ENCODE peak calls at places on chromosomes 3 and 15, in nine cellular contexts. T is lower lobe of right lung, F is endodermal cell, J is psoas muscle, U is MM.1S, P is astrocyte of the spinal cord, N is AG10803, E is fibroblast of the aortic adventitia, R is epithelial cell of esophagus. M is an unnamed sample.

GRCh38 chr3:188389711-188390346 is 235.9 kb downstream of the LPP start:
- DNase-seq in U (no peak), T (no peak), N (no peak), E (no peak), P (no peak), J (no peak), R (peak), F (no peak), M (no peak)

GRCh38 chr3:46820852-46821251 is 42.4 kb downstream of the MYL3 start:
- DNase-seq in E (no peak), F (no peak), N (no peak), J (no peak), U (no peak), P (no peak), R (no peak), T (no peak), M (no peak)

GRCh38 chr15:73994912-73995622 is 551 bp downstream of the PML start:
- DNase-seq in P (no peak), U (no peak), N (peak), T (peak), F (peak), R (no peak), J (peak), E (peak), M (no peak)

GRCh38 chr3:189901481-189901880 is 219.2 kb downstream of the P3H2 start:
- DNase-seq in N (no peak), P (no peak), U (no peak), J (no peak), F (no peak), E (no peak), T (no peak), R (no peak), M (no peak)

GRCh38 chr3:128382221-128382807 is 84.4 kb downstream of the DNAJB8 start:
- DNase-seq in R (no peak), U (no peak), F (no peak), N (no peak), T (no peak), J (no peak), P (no peak), E (no peak), M (no peak)

GRCh38 chr3:104102386-104102785 is 1264.3 kb upstream of the ALCAM start:
- DNase-seq in T (no peak), N (peak), P (peak), R (peak), U (peak), E (peak), J (no peak), F (peak), M (peak)

GRCh38 chr15:78224024-78224413 is 10.3 kb downstream of the ACSBG1 start:
- DNase-seq in T (no peak), P (no peak), F (no peak), N (peak), R (peak), J (no peak), E (no peak), U (peak), M (no peak)

GRCh38 chr3:101950985-101951733 is 101.8 kb downstream of the NFKBIZ start:
- DNase-seq in R (peak), E (no peak), N (peak), T (no peak), F (no peak), P (no peak), J (no peak), U (no peak), M (no peak)

GRCh38 chr15:79257454-79257853 is 25.1 kb upstream of the ANKRD34C start:
- DNase-seq in J (no peak), F (no peak), P (no peak), T (no peak), E (no peak), U (no peak), N (no peak), R (no peak), M (no peak)

GRCh38 chr3:139764936-139765335 is 87.2 kb upstream of the NMNAT3 start:
- DNase-seq in U (no peak), R (peak), E (peak), T (no peak), P (peak), N (peak), F (no peak), J (no peak), M (peak)

DNA sequence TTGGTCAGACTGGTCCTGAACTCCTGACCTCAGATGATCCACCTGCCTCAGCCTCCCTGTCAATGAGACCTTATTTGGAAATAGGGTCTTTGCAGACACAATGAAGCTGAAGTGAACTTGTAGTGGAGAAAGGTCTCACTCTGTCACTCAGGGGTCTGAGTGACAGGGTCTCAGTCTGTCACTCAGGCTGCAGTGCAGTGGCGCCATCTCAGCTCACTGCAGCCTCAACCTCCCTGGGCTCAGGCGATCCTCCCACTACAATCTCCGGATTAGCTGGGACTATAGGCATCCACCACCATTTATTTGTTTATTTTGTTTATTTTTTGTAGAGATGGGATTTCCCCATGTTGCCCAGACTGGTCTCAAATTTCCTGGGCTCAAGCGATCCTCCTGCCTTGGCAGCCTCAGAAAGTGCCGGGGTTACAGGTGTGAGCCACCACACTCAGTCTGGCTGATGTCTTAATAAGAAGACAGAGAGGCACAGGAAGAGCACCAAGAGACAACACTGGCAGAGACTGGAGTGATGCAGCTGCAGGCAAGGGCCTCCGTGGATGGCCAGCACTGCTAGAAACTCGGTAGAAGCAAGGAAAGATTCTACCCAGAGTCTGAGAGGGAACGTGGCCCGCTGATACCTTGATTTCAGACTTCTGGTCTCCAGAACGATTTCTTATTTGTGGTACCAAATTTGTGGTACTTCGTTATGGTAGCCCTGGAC is 26.2 kb upstream of the RAF1 start:
- DNase-seq in T (no peak), N (no peak), P (no peak), E (no peak), R (no peak), U (no peak), F (no peak), J (no peak), M (no peak)
- TF ChIP-seq CTCF in T (no peak), N (no peak), P (no peak), E (no peak), R (no peak), U (no peak), F (no peak), J (no peak), M (no peak)

GRCh38 chr3:105353485-105354161 is 13.1 kb upstream of the ALCAM start:
- DNase-seq in T (peak), E (no peak), U (no peak), N (no peak), F (peak), P (peak), R (peak), J (peak), M (no peak)
- H3K4me3 ChIP-seq in T (peak), E (peak), U (no peak), N (no peak), F (peak), P (peak), R (peak), J (peak), M (peak)

DNA sequence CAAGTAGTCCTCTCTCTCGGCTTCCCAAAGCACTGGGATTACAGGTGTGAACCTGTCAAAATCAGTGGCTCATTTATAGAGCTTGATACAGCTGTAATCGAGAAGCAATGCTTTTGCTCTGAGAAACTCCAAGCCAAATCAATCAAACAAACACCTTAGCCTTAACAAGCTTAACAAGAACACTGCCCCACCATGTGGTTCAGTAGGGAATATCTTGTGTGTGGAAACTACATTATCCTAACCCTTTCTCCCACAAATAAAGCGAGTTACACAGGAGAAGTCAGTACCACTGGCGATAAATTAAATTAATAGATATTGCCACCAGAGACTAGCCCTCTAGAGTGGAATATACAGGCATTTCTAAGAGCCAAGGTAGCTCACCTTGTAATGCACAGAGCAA is 13.9 kb downstream of the CDAN1 start:
- DNase-seq in T (no peak), F (no peak), U (no peak), N (no peak), E (no peak), J (no peak), R (peak), P (no peak), M (no peak)
- TF ChIP-seq CTCF in T (no peak), F (peak), U (no peak), N (no peak), E (peak), J (no peak), R (peak), P (peak), M (peak)

DNA sequence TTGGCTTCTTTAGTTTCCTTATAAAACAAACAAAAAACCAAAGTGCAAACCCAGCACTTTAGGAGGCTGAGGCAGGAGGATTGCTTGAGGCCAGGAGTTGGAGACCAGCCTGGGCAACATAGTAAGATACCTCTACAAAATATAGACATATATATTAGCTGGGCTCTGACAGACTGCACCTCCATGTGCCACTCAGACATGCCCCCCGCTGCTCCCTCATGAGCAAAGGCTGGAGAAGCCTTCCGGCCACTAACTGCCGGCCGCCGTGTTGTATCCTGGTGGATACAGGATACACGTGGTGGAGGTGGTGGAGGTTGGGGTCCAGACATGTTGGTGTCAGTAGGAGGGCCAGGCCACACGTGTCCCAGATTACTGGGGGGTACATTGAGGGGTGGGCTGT is 29.4 kb upstream of the CCR4 start:
- DNase-seq in N (no peak), F (no peak), T (no peak), J (no peak), E (no peak), U (no peak), P (no peak), R (no peak), M (no peak)
- H3K4me3 ChIP-seq in N (no peak), F (no peak), T (no peak), J (no peak), E (no peak), U (no peak), P (no peak), R (no peak), M (no peak)